ENCODE peak calls at places on chromosomes 11 and 22, in six cellular contexts. Q is fibroblast of lung, S is mesothelial cell of epicardium, O is mucosa of descending colon, K is lower leg skin, A is GM12865. N is an unnamed sample.

GRCh38 chr11:59758638-59759037 is 3.5 kb downstream of the STX3 start:
- DNase-seq in Q (no peak), S (no peak), O (no peak), K (no peak), A (no peak), N (no peak)

GRCh38 chr11:57072640-57073039 is 83.9 kb downstream of the OR5AK2 start:
- DNase-seq in Q (peak; percentile 98), S (no peak), O (no peak), K (no peak), A (no peak), N (no peak)

GRCh38 chr22:49767355-49768062 is 60.2 kb downstream of the BRD1 start:
- DNase-seq in Q (peak; percentile 69), S (no peak), O (peak; percentile 28), K (peak; percentile 84), A (peak; percentile 70), N (peak; percentile 80)

GRCh38 chr22:44909241-44909640 is 100.6 kb downstream of the PHF21B start:
- DNase-seq in Q (no peak), S (no peak), O (no peak), K (peak; percentile 54), A (no peak), N (no peak)

GRCh38 chr11:74981888-74982287 is 6.8 kb upstream of the NEU3 start:
- DNase-seq in Q (no peak), S (no peak), O (no peak), K (no peak), A (no peak), N (no peak)

GRCh38 chr22:49348631-49349030 is 479.0 kb downstream of the BRD1 start:
- DNase-seq in Q (no peak), S (no peak), O (no peak), K (no peak), A (no peak), N (no peak)

GRCh38 chr11:45354976-45355705 is 69.0 kb upstream of the SYT13 start:
- DNase-seq in Q (peak; percentile 80), S (peak; percentile 74), O (peak; percentile 89), K (peak; percentile 96), A (peak; percentile 87), N (peak; percentile 72)

GRCh38 chr11:46342237-46342636 is 5.0 kb upstream of the DGKZ start:
- DNase-seq in Q (peak; percentile 36), S (no peak), O (no peak), K (no peak), A (no peak), N (no peak)

GRCh38 chr11:27453701-27454100 is 18.9 kb downstream of the LGR4 start:
- DNase-seq in Q (no peak), S (no peak), O (no peak), K (no peak), A (no peak), N (no peak)

GRCh38 chr22:29879738-29880137 is 3.2 kb upstream of the MTMR3 start:
- DNase-seq in Q (no peak), S (no peak), O (no peak), K (no peak), A (peak; percentile 37), N (no peak)

GRCh38 chr11:131504199-131504949 is 134.0 kb downstream of the NTM start:
- DNase-seq in Q (no peak), S (no peak), O (no peak), K (no peak), A (no peak), N (no peak)

GRCh38 chr22:32607086-32607485 is 132.5 kb downstream of the FBXO7 start:
- DNase-seq in Q (no peak), S (no peak), O (no peak), K (no peak), A (no peak), N (no peak)

GRCh38 chr22:43060213-43060612 is 29.0 kb downstream of the TTLL1 start:
- DNase-seq in Q (peak; percentile 12), S (no peak), O (peak; percentile 37), K (no peak), A (peak; percentile 46), N (peak; percentile 73)

GRCh38 chr11:130000552-130001176 is 2.0 kb downstream of the PRDM10 start:
- DNase-seq in Q (no peak), S (no peak), O (peak; percentile 30), K (peak; percentile 82), A (no peak), N (no peak)

GRCh38 chr22:22520020-22520656 is at the start of gene ZNF280A:
- DNase-seq in Q (no peak), S (no peak), O (no peak), K (peak; percentile 25), A (no peak), N (no peak)
- TF ChIP-seq CTCF in Q (no peak), S (no peak), O (no peak), K (no peak), A (no peak), N (no peak)

GRCh38 chr11:66359662-66360087 is 11.9 kb downstream of the SLC29A2 start:
- DNase-seq in Q (no peak), S (no peak), O (no peak), K (no peak), A (no peak), N (no peak)
- TF ChIP-seq CTCF in Q (no peak), S (no peak), O (no peak), K (no peak), A (no peak), N (no peak)

GRCh38 chr11:18720811-18721575 is 5.0 kb downstream of the IGSF22 start:
- DNase-seq in Q (peak; percentile 57), S (peak; percentile 64), O (peak; percentile 87), K (peak; percentile 96), A (peak; percentile 33), N (peak; percentile 78)

GRCh38 chr11:18720086-18720810 is 5.7 kb downstream of the IGSF22 start:
- DNase-seq in Q (no peak), S (no peak), O (no peak), K (no peak), A (no peak), N (no peak)

GRCh38 chr11:18723991-18724390 is 2.0 kb downstream of the IGSF22 start:
- DNase-seq in Q (no peak), S (no peak), O (no peak), K (no peak), A (no peak), N (no peak)

GRCh38 chr11:18721576-18722292 is 4.3 kb downstream of the IGSF22 start:
- DNase-seq in Q (peak; percentile 40), S (no peak), O (peak; percentile 71), K (peak; percentile 91), A (peak; percentile 58), N (peak; percentile 77)

DNA sequence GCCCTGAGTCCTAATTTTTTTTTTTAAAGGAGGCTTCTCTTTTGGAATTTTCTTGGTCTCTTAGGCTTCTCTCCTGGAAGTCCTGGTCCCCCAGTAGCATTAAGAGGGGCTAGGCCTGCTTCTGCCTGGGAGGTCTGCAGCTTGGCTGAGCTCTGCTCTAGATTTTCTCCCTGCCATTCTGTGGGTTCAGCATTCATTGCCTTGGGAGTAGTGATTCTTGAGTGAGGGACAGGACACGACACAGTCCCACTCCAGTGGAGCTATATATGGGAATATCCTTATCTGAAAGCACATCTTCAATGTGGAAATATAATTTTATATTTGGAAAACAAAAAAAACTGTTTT is 3.7 kb downstream of the IGSF22 start:
- DNase-seq in Q (no peak), S (no peak), O (no peak), K (no peak), A (no peak), N (no peak)
- TF ChIP-seq CTCF in Q (no peak), S (peak; percentile 63), O (no peak), K (no peak), A (no peak), N (no peak)

GRCh38 chr22:25702046-25702445 is 39.9 kb upstream of the MYO18B start:
- DNase-seq in Q (peak; percentile 64), S (no peak), O (no peak), K (no peak), A (peak; percentile 15), N (peak; percentile 45)
- TF ChIP-seq CTCF in Q (peak; percentile 42), S (no peak), O (no peak), K (no peak), A (peak; percentile 12), N (peak; percentile 5)

N was measured in GM13976.